ENCODE peak calls at places on chromosomes 7 and 10, in eight cellular contexts. V is GM04504; F is brain microvascular endothelial cell; J is HCEC 1CT; G is RWPE1; U is pancreas; R is activated CD4-positive, alpha-beta T cell treated with anti-CD3 and anti-CD28 coated beads for 48 hours; S is CD8-positive, alpha-beta T cell. E is an unnamed sample.

GRCh38 chr7:3987426-3987927 is 686.4 kb downstream of the SDK1 start:
- DNase-seq in V (no peak), F (no peak), J (no peak), G (no peak), U (no peak), R (no peak), S (no peak), E (no peak)

GRCh38 chr7:96670338-96671289 is 39.0 kb downstream of the SEM1 start:
- DNase-seq in V (no peak), F (no peak), J (no peak), G (no peak), U (no peak), R (no peak), S (no peak), E (no peak)

GRCh38 chr7:4906682-4907081 is 23.2 kb upstream of the RADIL start:
- DNase-seq in V (no peak), F (no peak), J (no peak), G (no peak), U (no peak), R (no peak), S (no peak), E (no peak)

GRCh38 chr10:33333260-33334169 is 952 bp downstream of the NRP1 start:
- DNase-seq in V (no peak), F (peak), J (peak), G (peak), U (no peak), R (peak), S (no peak), E (no peak)

GRCh38 chr10:86286591-86287421 is 79.8 kb downstream of the GRID1 start:
- DNase-seq in V (no peak), F (no peak), J (no peak), G (no peak), U (no peak), R (no peak), S (no peak), E (no peak)

GRCh38 chr7:140889150-140889549 is 35.6 kb downstream of the BRAF start:
- DNase-seq in V (no peak), F (no peak), J (no peak), G (no peak), U (no peak), R (no peak), S (no peak), E (no peak)

GRCh38 chr7:87784424-87784823 is 91.7 kb downstream of the SLC25A40 start:
- DNase-seq in V (no peak), F (peak), J (no peak), G (no peak), U (no peak), R (no peak), S (no peak), E (no peak)

GRCh38 chr10:103667390-103667789 is 173.9 kb downstream of the NEURL1 start:
- DNase-seq in V (no peak), F (no peak), J (no peak), G (no peak), U (no peak), R (no peak), S (no peak), E (no peak)

GRCh38 chr10:5948999-5949759 is 28.2 kb downstream of the IL15RA start:
- DNase-seq in V (peak), F (peak), J (peak), G (peak), U (no peak), R (peak), S (no peak), E (peak)

GRCh38 chr7:151008511-151009323 is 15.6 kb downstream of the ATG9B start:
- DNase-seq in V (no peak), F (no peak), J (no peak), G (peak), U (peak), R (peak), S (peak), E (no peak)

GRCh38 chr7:74355091-74355490 is 65.9 kb downstream of the CLIP2 start:
- DNase-seq in V (peak), F (peak), J (peak), G (peak), U (peak), R (peak), S (no peak), E (peak)

GRCh38 chr7:137687556-137688280 is 159.1 kb downstream of the DGKI start:
- DNase-seq in V (no peak), F (peak), J (peak), G (no peak), U (no peak), R (no peak), S (no peak), E (no peak)